ENCODE peak calls at places on chromosomes 4 and X, in six cellular contexts. M, Y, V, K, F and O are unnamed samples.

GRCh38 chr4:113826431-113826830 is 64.9 kb upstream of the CAMK2D start:
- DNase-seq in M (peak), Y (no peak), V (no peak), K (no peak), F (no peak), O (no peak)

GRCh38 chr4:73221734-73222133 is 36.9 kb downstream of the ANKRD17 start:
- DNase-seq in M (no peak), Y (peak), V (no peak), K (no peak), F (no peak), O (no peak)

GRCh38 chrX:34764842-34765241 is 107.8 kb upstream of the TMEM47 start:
- DNase-seq in M (no peak), Y (peak), V (peak), K (no peak), F (no peak), O (no peak)

GRCh38 chr4:6425336-6425735 is 47.1 kb downstream of the PPP2R2C start:
- DNase-seq in M (no peak), Y (no peak), V (no peak), K (no peak), F (peak), O (no peak)

GRCh38 chr4:7420661-7421040 is 14.1 kb downstream of the PSAPL1 start:
- DNase-seq in M (no peak), Y (peak), V (no peak), K (no peak), F (no peak), O (no peak)

GRCh38 chr4:14289708-14290107 is 662.2 kb upstream of the BOD1L1 start:
- DNase-seq in M (peak), Y (no peak), V (no peak), K (no peak), F (no peak), O (no peak)

GRCh38 chr4:122453384-122454000 is 3.0 kb downstream of the IL2 start:
- DNase-seq in M (no peak), Y (no peak), V (no peak), K (no peak), F (no peak), O (no peak)

GRCh38 chrX:69318651-69319305 is 153.5 kb upstream of the PJA1 start:
- DNase-seq in M (no peak), Y (no peak), V (no peak), K (no peak), F (no peak), O (no peak)

GRCh38 chr4:167233523-167234387 is 539 bp downstream of the SPOCK3 start:
- DNase-seq in M (peak), Y (no peak), V (no peak), K (no peak), F (peak), O (no peak)

GRCh38 chr4:85498068-85498733 is 23.3 kb downstream of the ARHGAP24 start:
- DNase-seq in M (peak), Y (no peak), V (no peak), K (no peak), F (peak), O (no peak)

GRCh38 chrX:281166-281999 is at the start of gene PLCXD1:
- DNase-seq in M (peak), Y (no peak), V (no peak), K (no peak), F (peak), O (no peak)

GRCh38 chr4:25970691-25971427 is 56.8 kb downstream of the SMIM20 start:
- DNase-seq in M (peak), Y (peak), V (peak), K (no peak), F (no peak), O (no peak)

GRCh38 chrX:135264210-135264609 is 12.3 kb downstream of the ETDA start:
- DNase-seq in M (no peak), Y (no peak), V (no peak), K (no peak), F (no peak), O (no peak)